ENCODE peak calls at places on chromosomes 11 and 22, in seven cellular contexts. B, N, E, P, X, Z and J are unnamed samples.

GRCh38 chr22:33557836-33558235 is 362.4 kb downstream of the LARGE1 start:
- DNase-seq in X (no peak), P (no peak), N (no peak), B (no peak), Z (no peak), E (no peak), J (no peak)

GRCh38 chr11:43810929-43811596 is 69.6 kb upstream of the ALKBH3 start:
- DNase-seq in E (no peak), N (no peak), B (no peak), X (no peak), Z (no peak), P (no peak), J (no peak)

GRCh38 chr11:10637629-10638028 is 55.9 kb downstream of the IRAG1 start:
- DNase-seq in N (peak; percentile 46), X (no peak), B (no peak), Z (no peak), E (no peak), P (no peak), J (no peak)

GRCh38 chr11:12897390-12897789 is 111.7 kb upstream of the RASSF10 start:
- DNase-seq in B (no peak), P (no peak), X (no peak), N (peak; percentile 73), E (no peak), Z (no peak), J (no peak)

GRCh38 chr11:130037058-130037457 is 32.6 kb upstream of the APLP2 start:
- DNase-seq in E (no peak), Z (no peak), N (no peak), B (peak; percentile 61), P (no peak), X (no peak), J (no peak)

GRCh38 chr11:22193348-22194051 is 615 bp downstream of the ANO5 start:
- DNase-seq in X (peak; percentile 30), Z (no peak), P (no peak), E (no peak), N (peak; percentile 67), B (peak; percentile 22), J (no peak)

GRCh38 chr11:1837171-1838076 is 1.4 kb upstream of the TNNI2 start:
- DNase-seq in X (peak; percentile 89), P (peak; percentile 40), Z (no peak), B (peak; percentile 90), E (peak; percentile 70), N (no peak), J (no peak)

GRCh38 chr11:104623518-104623917 is 274.7 kb downstream of the CASP12 start:
- DNase-seq in Z (no peak), X (no peak), P (no peak), E (no peak), N (no peak), B (no peak), J (no peak)

GRCh38 chr11:103808246-103808645 is 228.2 kb upstream of the DDI1 start:
- DNase-seq in B (no peak), Z (no peak), N (no peak), P (no peak), E (no peak), X (no peak), J (no peak)

GRCh38 chr11:113690619-113691569 is 15.2 kb downstream of the TMPRSS5 start:
- DNase-seq in N (peak; percentile 70), X (peak; percentile 44), P (no peak), E (no peak), B (peak; percentile 48), Z (no peak), J (peak; percentile 14)

GRCh38 chr11:69642549-69642912 is 1.6 kb downstream of the CCND1 start:
- DNase-seq in Z (no peak), X (no peak), N (no peak), P (no peak), B (peak; percentile 88), E (no peak), J (no peak)

GRCh38 chr11:76628408-76628947 is 42.1 kb downstream of the LRRC32 start:
- DNase-seq in E (no peak), X (no peak), Z (no peak), N (no peak), P (no peak), B (no peak), J (no peak)

GRCh38 chr11:64238999-64239398 is 1.9 kb upstream of the FKBP2 start:
- DNase-seq in E (no peak), X (no peak), B (no peak), Z (no peak), P (no peak), N (no peak), J (no peak)

GRCh38 chr11:116326146-116326545 is 446.6 kb downstream of the BUD13 start:
- DNase-seq in B (no peak), N (no peak), Z (no peak), X (no peak), E (no peak), P (no peak), J (no peak)

GRCh38 chr11:31106326-31106725 is 263.2 kb downstream of the DCDC1 start:
- DNase-seq in B (no peak), N (no peak), Z (no peak), X (no peak), P (no peak), E (no peak), J (no peak)

GRCh38 chr22:37457093-37457893 is 28.9 kb downstream of the MFNG start:
- DNase-seq in Z (no peak), B (peak; percentile 94), E (no peak), P (peak; percentile 81), N (no peak), X (peak; percentile 87), J (peak; percentile 57)

GRCh38 chr11:110711776-110712642 is at the start of gene ARHGAP20:
- DNase-seq in B (peak; percentile 61), X (peak; percentile 76), P (peak; percentile 54), N (peak; percentile 83), E (no peak), Z (no peak), J (no peak)

GRCh38 chr11:111932605-111932938 is 4.6 kb upstream of the DIXDC1 start:
- DNase-seq in P (no peak), E (no peak), N (no peak), B (no peak), X (no peak), Z (no peak), J (no peak)

GRCh38 chr11:12251651-12252560 is 125.5 kb upstream of the PARVA start:
- DNase-seq in Z (no peak), X (no peak), B (no peak), P (no peak), N (no peak), E (no peak), J (no peak)

GRCh38 chr11:92045325-92045724 is 179.3 kb upstream of the FAT3 start:
- DNase-seq in B (no peak), X (no peak), N (no peak), P (no peak), E (no peak), Z (no peak), J (no peak)

GRCh38 chr11:78221396-78222315 is 32.9 kb downstream of the USP35 start:
- DNase-seq in E (no peak), X (no peak), N (peak; percentile 50), B (no peak), Z (no peak), P (no peak), J (no peak)

GRCh38 chr11:111310723-111311122 is 12.4 kb downstream of the POU2AF3 start:
- DNase-seq in Z (no peak), P (no peak), E (no peak), X (no peak), B (no peak), N (no peak), J (no peak)

GRCh38 chr22:22692707-22693530 is 48.5 kb downstream of the GGTLC2 start:
- DNase-seq in X (peak; percentile 70), N (peak; percentile 33), E (no peak), Z (no peak), P (no peak), B (peak; percentile 65), J (no peak)

GRCh38 chr11:1409108-1409851 is 19.5 kb downstream of the BRSK2 start:
- DNase-seq in Z (no peak), E (no peak), X (no peak), P (no peak), B (no peak), N (no peak), J (no peak)